ENCODE peak calls at places on chromosomes 2 and 18, in nine cellular contexts. B is left cardiac atrium, P is amygdala, X is GM20000, O is T follicular helper cell, S is kidney, U is cardiac fibroblast, K is neural crest cell, W is cardiac muscle cell. Q is an unnamed sample.

GRCh38 chr2:25797607-25798488 is 80.4 kb downstream of the ASXL2 start:
- DNase-seq in B (no peak), P (no peak), X (no peak), O (no peak), S (no peak), U (no peak), K (no peak), W (no peak), Q (no peak)

GRCh38 chr2:177692828-177693269 is 300.3 kb downstream of the AGPS start:
- DNase-seq in B (no peak), P (no peak), X (no peak), O (no peak), S (no peak), U (no peak), K (no peak), W (no peak), Q (no peak)

GRCh38 chr2:196590286-196590685 is 49.2 kb upstream of the CCDC150 start:
- DNase-seq in B (no peak), P (no peak), X (no peak), O (no peak), S (no peak), U (peak), K (no peak), W (no peak), Q (no peak)

GRCh38 chr18:7414459-7414858 is 152.7 kb upstream of the PTPRM start:
- DNase-seq in B (peak), P (no peak), X (no peak), O (no peak), S (no peak), U (peak), K (no peak), W (no peak), Q (no peak)

GRCh38 chr2:181281206-181281832 is 175.9 kb upstream of the ITGA4 start:
- DNase-seq in B (no peak), P (no peak), X (no peak), O (no peak), S (no peak), U (no peak), K (no peak), W (no peak), Q (no peak)

GRCh38 chr2:3650140-3650944 is 7.7 kb upstream of the ALLC start:
- DNase-seq in B (no peak), P (no peak), X (no peak), O (no peak), S (no peak), U (no peak), K (no peak), W (no peak), Q (no peak)

GRCh38 chr2:66481100-66481549 is 46.2 kb downstream of the MEIS1 start:
- DNase-seq in B (peak), P (no peak), X (no peak), O (no peak), S (no peak), U (peak), K (no peak), W (peak), Q (no peak)

GRCh38 chr18:9101730-9102390 is 639 bp upstream of the NDUFV2 start:
- DNase-seq in B (no peak), P (no peak), X (peak), O (no peak), S (no peak), U (peak), K (no peak), W (no peak), Q (no peak)

GRCh38 chr2:237594514-237594871 is 4.0 kb upstream of the RAB17 start:
- DNase-seq in B (no peak), P (no peak), X (no peak), O (no peak), S (no peak), U (peak), K (no peak), W (no peak), Q (no peak)

GRCh38 chr2:160695402-160696060 is 201.9 kb upstream of the RBMS1 start:
- DNase-seq in B (no peak), P (no peak), X (no peak), O (no peak), S (no peak), U (peak), K (no peak), W (no peak), Q (no peak)

GRCh38 chr2:172516299-172516698 is 39.6 kb upstream of the PDK1 start:
- DNase-seq in B (no peak), P (no peak), X (no peak), O (no peak), S (no peak), U (peak), K (no peak), W (no peak), Q (no peak)

GRCh38 chr18:49066977-49067556 is 116.3 kb upstream of the SMAD7 start:
- DNase-seq in B (no peak), P (no peak), X (no peak), O (no peak), S (no peak), U (no peak), K (no peak), W (no peak), Q (no peak)

GRCh38 chr2:237873382-237873781 is 14.0 kb downstream of the RAMP1 start:
- DNase-seq in B (no peak), P (no peak), X (peak), O (no peak), S (peak), U (no peak), K (no peak), W (no peak), Q (no peak)